ENCODE peak calls at places on chromosomes 11 and 22, in five cellular contexts. R, E, H, J and Z are unnamed samples. For H3K27me3 and H3K36me3, the result is how much of the 10 kb centered on the place peaks cover.

GRCh38 chr22:48106715-48107259 is 1344.3 kb downstream of the TBC1D22A start:
- DNase-seq in R (no peak), E (no peak), H (no peak), J (no peak), Z (no peak)

GRCh38 chr11:12556788-12557384 is 117.3 kb upstream of the TEAD1 start:
- DNase-seq in R (peak), E (peak), H (peak), J (peak), Z (no peak)

GRCh38 chr22:20436309-20437252 is 1.0 kb downstream of the SCARF2 start:
- DNase-seq in R (no peak), E (no peak), H (no peak), J (peak), Z (no peak)

GRCh38 chr11:72111803-72112540 is 523 bp downstream of the ANAPC15 start:
- DNase-seq in R (peak), E (peak), H (peak), J (peak), Z (no peak)

GRCh38 chr22:19488884-19489843 is 9.4 kb downstream of the CDC45 start:
- DNase-seq in R (no peak), E (peak), H (no peak), J (no peak), Z (no peak)

GRCh38 chr11:49995559-49995958 is 13.2 kb upstream of the OR4C12 start:
- DNase-seq in R (peak), E (peak), H (no peak), J (no peak), Z (no peak)

GRCh38 chr11:12600829-12601228 is 73.4 kb upstream of the TEAD1 start:
- DNase-seq in R (peak), E (no peak), H (no peak), J (no peak), Z (no peak)

GRCh38 chr11:117969160-117969991 is 16.8 kb upstream of the IL10RA start:
- DNase-seq in R (no peak), E (no peak), H (no peak), J (no peak), Z (no peak)

GRCh38 chr11:65426839-65427690 is 4.5 kb downstream of the NEAT1 start:
- DNase-seq in R (no peak), E (peak), H (peak), J (peak), Z (peak)

GRCh38 chr11:15159085-15159484 is 44.4 kb downstream of the INSC start:
- DNase-seq in R (no peak), E (peak), H (no peak), J (no peak), Z (no peak)

GRCh38 chr11:30666817-30667216 is 80.7 kb upstream of the MPPED2 start:
- DNase-seq in R (no peak), E (no peak), H (no peak), J (no peak), Z (no peak)

GRCh38 chr11:34566209-34566551 is 52.6 kb upstream of the ELF5 start:
- DNase-seq in R (peak), E (no peak), H (no peak), J (no peak), Z (no peak)

GRCh38 chr22:33983558-33983957 is 63.3 kb upstream of the LARGE1 start:
- DNase-seq in R (no peak), E (no peak), H (no peak), J (no peak), Z (no peak)

GRCh38 chr22:33337524-33337923 is 279.3 kb upstream of the SYN3 start:
- DNase-seq in R (no peak), E (no peak), H (no peak), J (no peak), Z (no peak)

GRCh38 chr11:22674470-22675426 is 8.3 kb downstream of the GAS2 start:
- DNase-seq in R (peak), E (no peak), H (no peak), J (no peak), Z (no peak)

GRCh38 chr11:26792956-26793355 is 71.1 kb upstream of the SLC5A12 start:
- DNase-seq in R (no peak), E (no peak), H (no peak), J (no peak), Z (no peak)

GRCh38 chr11:100863080-100863581 is 176.0 kb downstream of the ARHGAP42 start:
- DNase-seq in R (no peak), E (peak), H (no peak), J (no peak), Z (no peak)

GRCh38 chr22:33438273-33438672 is 380.1 kb upstream of the SYN3 start:
- DNase-seq in R (no peak), E (peak), H (no peak), J (no peak), Z (no peak)

GRCh38 chr11:61007383-61007970 is 36.0 kb downstream of the CD6 start:
- DNase-seq in R (no peak), E (no peak), H (no peak), J (peak), Z (no peak)

GRCh38 chr11:61004841-61005240 is 33.4 kb downstream of the CD6 start:
- DNase-seq in R (no peak), E (no peak), H (no peak), J (peak), Z (peak)

GRCh38 chr11:61002598-61002997 is 31.1 kb downstream of the CD6 start:
- DNase-seq in R (no peak), E (no peak), H (no peak), J (no peak), Z (no peak)

GRCh38 chr11:61000426-61000825 is 28.9 kb downstream of the CD6 start:
- DNase-seq in R (no peak), E (no peak), H (no peak), J (no peak), Z (no peak)

GRCh38 chr11:61004037-61004641 is 32.7 kb downstream of the CD6 start:
- DNase-seq in R (no peak), E (peak), H (no peak), J (peak), Z (no peak)
- H3K27me3 ChIP-seq in R (under half), E (under half), H (under half), J (under half), Z (under half)

GRCh38 chr11:2883717-2884423 is 1.7 kb downstream of the CDKN1C start:
- DNase-seq in R (no peak), E (no peak), H (peak), J (peak), Z (no peak)

GRCh38 chr11:2885017-2885675 is 429 bp downstream of the CDKN1C start:
- DNase-seq in R (no peak), E (no peak), H (peak), J (peak), Z (no peak)

GRCh38 chr11:2882681-2883110 is 2.9 kb downstream of the CDKN1C start:
- DNase-seq in R (no peak), E (no peak), H (no peak), J (no peak), Z (no peak)

GRCh38 chr11:2885676-2886081 is at the start of gene CDKN1C:
- DNase-seq in R (no peak), E (peak), H (peak), J (peak), Z (peak)

GRCh38 chr11:2884424-2884815 is 1.2 kb downstream of the CDKN1C start:
- DNase-seq in R (no peak), E (no peak), H (peak), J (peak), Z (no peak)
- H3K4me3 ChIP-seq in R (no peak), E (peak), H (peak), J (peak), Z (peak)

GRCh38 chr22:35333220-35333619 is 33.5 kb downstream of the TOM1 start:
- DNase-seq in R (no peak), E (no peak), H (no peak), J (no peak), Z (no peak)
- H3K36me3 ChIP-seq in R (under half), E (half or more), H (half or more), J (under half), Z (half or more)

GRCh38 chr11:296976-297665 is 2.2 kb downstream of the IFITM5 start:
- DNase-seq in R (no peak), E (no peak), H (peak), J (peak), Z (peak)

GRCh38 chr11:293852-294661 is 5.1 kb downstream of the PGGHG start:
- DNase-seq in R (no peak), E (no peak), H (peak), J (peak), Z (no peak)

GRCh38 chr11:296206-296975 is 2.9 kb downstream of the IFITM5 start:
- DNase-seq in R (no peak), E (no peak), H (peak), J (peak), Z (no peak)

GRCh38 chr11:294795-295194 is 4.5 kb downstream of the IFITM5 start:
- DNase-seq in R (no peak), E (no peak), H (peak), J (peak), Z (no peak)

GRCh38 chr11:295351-296205 is 3.7 kb downstream of the IFITM5 start:
- DNase-seq in R (no peak), E (no peak), H (peak), J (peak), Z (no peak)
- H3K27me3 ChIP-seq in R (under half), E (under half), H (half or more), J (under half), Z (under half)

GRCh38 chr22:38468761-38469305 is 937 bp downstream of the KDELR3 start:
- DNase-seq in R (no peak), E (no peak), H (no peak), J (peak), Z (no peak)
- H3K4me3 ChIP-seq in R (peak), E (peak), H (peak), J (no peak), Z (no peak)

DNA sequence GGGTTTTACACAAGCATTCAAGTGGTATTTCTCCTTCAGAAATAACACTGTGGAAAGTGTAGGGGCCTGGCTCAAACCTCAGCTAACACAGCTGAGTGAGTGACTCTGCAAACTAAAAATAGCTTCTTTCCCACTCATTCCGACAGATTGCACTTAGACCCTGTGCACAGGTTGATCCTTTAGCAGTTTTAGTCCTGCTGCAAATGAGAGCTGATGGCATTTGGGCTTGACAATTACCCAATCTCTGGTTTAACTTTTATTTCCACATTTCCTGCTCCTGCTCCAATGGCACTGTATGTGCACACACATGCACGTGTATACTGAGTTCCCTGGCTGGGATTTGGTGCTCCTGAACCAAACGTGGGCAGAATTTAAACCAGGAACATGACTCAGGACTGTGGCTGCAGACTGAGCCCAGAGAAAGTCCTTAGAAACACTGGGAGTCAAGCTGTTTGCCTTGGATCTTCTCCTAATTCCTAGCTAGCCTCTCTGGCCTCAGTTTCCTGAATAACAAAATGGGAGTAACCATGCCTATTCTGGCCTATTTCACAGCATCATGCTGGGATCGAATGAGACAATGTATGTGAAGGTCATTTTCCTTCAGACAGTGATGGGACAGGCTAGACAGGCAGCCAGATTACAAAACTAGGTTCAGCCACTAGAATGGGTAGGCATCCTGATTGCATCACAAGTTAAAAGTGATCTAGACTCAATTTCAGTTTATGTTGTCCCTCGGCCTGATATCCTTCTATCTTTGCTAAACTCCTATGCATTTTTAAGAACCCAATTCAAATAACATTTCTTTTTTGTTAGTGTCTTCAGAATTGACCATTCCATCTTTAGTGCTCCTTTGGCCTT is 58.2 kb downstream of the SERGEF start:
- DNase-seq in R (no peak), E (no peak), H (no peak), J (no peak), Z (no peak)
- H3K36me3 ChIP-seq in R (under half), E (under half), H (under half), J (under half), Z (under half)

GRCh38 chr22:42436402-42436801 is 4.2 kb upstream of the NFAM1 start:
- DNase-seq in R (no peak), E (no peak), H (no peak), J (no peak), Z (no peak)
- H3K27me3 ChIP-seq in R (under half), E (under half), H (half or more), J (under half), Z (under half)

GRCh38 chr22:26660961-26661578 is 3.7 kb downstream of the MIAT start:
- DNase-seq in R (no peak), E (no peak), H (no peak), J (no peak), Z (no peak)

GRCh38 chr22:26662160-26662559 is 4.8 kb downstream of the MIAT start:
- DNase-seq in R (no peak), E (no peak), H (no peak), J (no peak), Z (no peak)

GRCh38 chr22:26656896-26657851 is at the start of gene MIAT:
- DNase-seq in R (no peak), E (peak), H (no peak), J (no peak), Z (peak)

GRCh38 chr22:26658161-26658560 is 773 bp downstream of the MIAT start:
- DNase-seq in R (no peak), E (no peak), H (no peak), J (no peak), Z (no peak)

GRCh38 chr22:26658671-26659478 is 1.5 kb downstream of the MIAT start:
- DNase-seq in R (no peak), E (peak), H (no peak), J (no peak), Z (no peak)
- H3K4me3 ChIP-seq in R (no peak), E (peak), H (peak), J (peak), Z (peak)

DNA sequence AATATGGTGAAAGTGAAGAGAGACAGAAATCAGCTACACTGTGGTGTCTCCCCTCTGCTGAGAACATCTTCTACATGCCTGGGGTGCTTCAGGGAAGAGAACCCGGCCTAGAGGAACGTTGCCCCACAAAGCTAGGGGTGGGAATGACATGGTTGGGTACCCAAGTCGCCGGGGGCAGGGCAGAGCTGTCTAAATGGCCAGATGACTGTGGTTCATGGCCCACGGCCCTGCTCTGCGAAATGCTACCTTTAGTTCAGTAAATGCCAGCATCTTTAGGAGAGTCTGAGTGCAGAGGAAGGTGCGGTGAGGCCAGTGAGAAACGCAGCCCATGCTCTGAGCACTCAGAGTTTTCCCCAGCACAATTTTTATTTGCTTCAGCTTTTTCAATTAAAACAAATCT is 12.8 kb downstream of the BRD1 start:
- DNase-seq in R (no peak), E (no peak), H (no peak), J (no peak), Z (no peak)
- H3K36me3 ChIP-seq in R (under half), E (under half), H (half or more), J (under half), Z (under half)

GRCh38 chr22:42664976-42665831 is 16.0 kb upstream of the CYB5R3 start:
- DNase-seq in R (no peak), E (no peak), H (no peak), J (no peak), Z (no peak)

GRCh38 chr22:42676059-42676607 is 26.9 kb upstream of the CYB5R3 start:
- DNase-seq in R (no peak), E (no peak), H (no peak), J (no peak), Z (no peak)

GRCh38 chr22:42673898-42674390 is 24.8 kb upstream of the CYB5R3 start:
- DNase-seq in R (peak), E (no peak), H (no peak), J (no peak), Z (no peak)

GRCh38 chr22:42670921-42671709 is 21.9 kb upstream of the CYB5R3 start:
- DNase-seq in R (no peak), E (peak), H (no peak), J (no peak), Z (no peak)
- H3K27me3 ChIP-seq in R (under half), E (under half), H (under half), J (under half), Z (under half)